ENCODE peak calls at places on chromosomes 3 and 15, in ten cellular contexts. One of them, this sample, is unnamed.

GRCh38 chr15:74543583-74543982 is 2.6 kb downstream of the ARID3B start:
- DNase-seq in mucosa of descending colon: no peak
- DNase-seq in cardiac fibroblast: no peak
- DNase-seq in HS-5: no peak
- DNase-seq in AG10803: no peak
- DNase-seq in A549: no peak
- DNase-seq in activated T-cell treated with anti-CD3 and anti-CD28 coated beads, Interleukin-2, amount 50 U/mL, for 1 hour: peak
- DNase-seq in activated CD4-positive, alpha-beta T cell treated with anti-CD3 and anti-CD28 coated beads, Interleukin-2, amount 50 U/mL, for 1 hour: peak
- DNase-seq in activated naive CD4-positive, alpha-beta T cell: no peak
- DNase-seq in Panc1: no peak
- DNase-seq in this sample: no peak

GRCh38 chr15:68022061-68022460 is 32.1 kb upstream of the PIAS1 start:
- DNase-seq in mucosa of descending colon: no peak
- DNase-seq in cardiac fibroblast: no peak
- DNase-seq in HS-5: no peak
- DNase-seq in AG10803: no peak
- DNase-seq in A549: no peak
- DNase-seq in activated T-cell treated with anti-CD3 and anti-CD28 coated beads, Interleukin-2, amount 50 U/mL, for 1 hour: no peak
- DNase-seq in activated CD4-positive, alpha-beta T cell treated with anti-CD3 and anti-CD28 coated beads, Interleukin-2, amount 50 U/mL, for 1 hour: no peak
- DNase-seq in activated naive CD4-positive, alpha-beta T cell: no peak
- DNase-seq in Panc1: no peak
- DNase-seq in this sample: no peak

GRCh38 chr3:127455541-127456450 is 134.7 kb downstream of the TPRA1 start:
- DNase-seq in mucosa of descending colon: peak
- DNase-seq in cardiac fibroblast: peak
- DNase-seq in HS-5: peak
- DNase-seq in AG10803: peak
- DNase-seq in A549: peak
- DNase-seq in activated T-cell treated with anti-CD3 and anti-CD28 coated beads, Interleukin-2, amount 50 U/mL, for 1 hour: peak
- DNase-seq in activated CD4-positive, alpha-beta T cell treated with anti-CD3 and anti-CD28 coated beads, Interleukin-2, amount 50 U/mL, for 1 hour: peak
- DNase-seq in activated naive CD4-positive, alpha-beta T cell: peak
- DNase-seq in Panc1: no peak
- DNase-seq in this sample: peak

GRCh38 chr15:25839638-25840156 is 23.4 kb downstream of the ATP10A start:
- DNase-seq in mucosa of descending colon: no peak
- DNase-seq in cardiac fibroblast: no peak
- DNase-seq in HS-5: no peak
- DNase-seq in AG10803: no peak
- DNase-seq in A549: no peak
- DNase-seq in activated T-cell treated with anti-CD3 and anti-CD28 coated beads, Interleukin-2, amount 50 U/mL, for 1 hour: no peak
- DNase-seq in activated CD4-positive, alpha-beta T cell treated with anti-CD3 and anti-CD28 coated beads, Interleukin-2, amount 50 U/mL, for 1 hour: no peak
- DNase-seq in activated naive CD4-positive, alpha-beta T cell: no peak
- DNase-seq in Panc1: no peak
- DNase-seq in this sample: no peak

GRCh38 chr3:173096994-173097785 is 43.8 kb downstream of the SPATA16 start:
- DNase-seq in mucosa of descending colon: no peak
- DNase-seq in cardiac fibroblast: peak
- DNase-seq in HS-5: peak
- DNase-seq in AG10803: no peak
- DNase-seq in A549: peak
- DNase-seq in activated T-cell treated with anti-CD3 and anti-CD28 coated beads, Interleukin-2, amount 50 U/mL, for 1 hour: no peak
- DNase-seq in activated CD4-positive, alpha-beta T cell treated with anti-CD3 and anti-CD28 coated beads, Interleukin-2, amount 50 U/mL, for 1 hour: no peak
- DNase-seq in activated naive CD4-positive, alpha-beta T cell: no peak
- DNase-seq in Panc1: no peak
- DNase-seq in this sample: no peak

GRCh38 chr15:63188247-63188936 is 1.0 kb upstream of the RAB8B start:
- DNase-seq in mucosa of descending colon: no peak
- DNase-seq in cardiac fibroblast: no peak
- DNase-seq in HS-5: no peak
- DNase-seq in AG10803: no peak
- DNase-seq in A549: no peak
- DNase-seq in activated T-cell treated with anti-CD3 and anti-CD28 coated beads, Interleukin-2, amount 50 U/mL, for 1 hour: no peak
- DNase-seq in activated CD4-positive, alpha-beta T cell treated with anti-CD3 and anti-CD28 coated beads, Interleukin-2, amount 50 U/mL, for 1 hour: no peak
- DNase-seq in activated naive CD4-positive, alpha-beta T cell: no peak
- DNase-seq in Panc1: no peak
- DNase-seq in this sample: no peak

GRCh38 chr3:69776926-69777581 is 37.8 kb downstream of the MITF start:
- DNase-seq in mucosa of descending colon: no peak
- DNase-seq in cardiac fibroblast: peak
- DNase-seq in HS-5: no peak
- DNase-seq in AG10803: no peak
- DNase-seq in A549: no peak
- DNase-seq in activated T-cell treated with anti-CD3 and anti-CD28 coated beads, Interleukin-2, amount 50 U/mL, for 1 hour: no peak
- DNase-seq in activated CD4-positive, alpha-beta T cell treated with anti-CD3 and anti-CD28 coated beads, Interleukin-2, amount 50 U/mL, for 1 hour: no peak
- DNase-seq in activated naive CD4-positive, alpha-beta T cell: no peak
- DNase-seq in Panc1: no peak
- DNase-seq in this sample: no peak

GRCh38 chr3:153897025-153897723 is 224.0 kb upstream of the ARHGEF26 start:
- DNase-seq in mucosa of descending colon: no peak
- DNase-seq in cardiac fibroblast: no peak
- DNase-seq in HS-5: no peak
- DNase-seq in AG10803: no peak
- DNase-seq in A549: no peak
- DNase-seq in activated T-cell treated with anti-CD3 and anti-CD28 coated beads, Interleukin-2, amount 50 U/mL, for 1 hour: no peak
- DNase-seq in activated CD4-positive, alpha-beta T cell treated with anti-CD3 and anti-CD28 coated beads, Interleukin-2, amount 50 U/mL, for 1 hour: no peak
- DNase-seq in activated naive CD4-positive, alpha-beta T cell: no peak
- DNase-seq in Panc1: no peak
- DNase-seq in this sample: no peak

GRCh38 chr15:40084657-40085056 is 24.0 kb downstream of the BMF start:
- DNase-seq in mucosa of descending colon: no peak
- DNase-seq in cardiac fibroblast: no peak
- DNase-seq in HS-5: no peak
- DNase-seq in AG10803: no peak
- DNase-seq in A549: no peak
- DNase-seq in activated T-cell treated with anti-CD3 and anti-CD28 coated beads, Interleukin-2, amount 50 U/mL, for 1 hour: no peak
- DNase-seq in activated CD4-positive, alpha-beta T cell treated with anti-CD3 and anti-CD28 coated beads, Interleukin-2, amount 50 U/mL, for 1 hour: no peak
- DNase-seq in activated naive CD4-positive, alpha-beta T cell: no peak
- DNase-seq in Panc1: no peak
- DNase-seq in this sample: no peak

GRCh38 chr15:55586808-55587207 is 1.3 kb downstream of the PYGO1 start:
- DNase-seq in mucosa of descending colon: no peak
- DNase-seq in cardiac fibroblast: no peak
- DNase-seq in HS-5: no peak
- DNase-seq in AG10803: no peak
- DNase-seq in A549: peak
- DNase-seq in activated T-cell treated with anti-CD3 and anti-CD28 coated beads, Interleukin-2, amount 50 U/mL, for 1 hour: no peak
- DNase-seq in activated CD4-positive, alpha-beta T cell treated with anti-CD3 and anti-CD28 coated beads, Interleukin-2, amount 50 U/mL, for 1 hour: no peak
- DNase-seq in activated naive CD4-positive, alpha-beta T cell: no peak
- DNase-seq in Panc1: no peak
- DNase-seq in this sample: no peak

GRCh38 chr15:57288926-57289650 is 87.2 kb upstream of the CGNL1 start:
- DNase-seq in mucosa of descending colon: no peak
- DNase-seq in cardiac fibroblast: no peak
- DNase-seq in HS-5: no peak
- DNase-seq in AG10803: peak
- DNase-seq in A549: no peak
- DNase-seq in activated T-cell treated with anti-CD3 and anti-CD28 coated beads, Interleukin-2, amount 50 U/mL, for 1 hour: no peak
- DNase-seq in activated CD4-positive, alpha-beta T cell treated with anti-CD3 and anti-CD28 coated beads, Interleukin-2, amount 50 U/mL, for 1 hour: no peak
- DNase-seq in activated naive CD4-positive, alpha-beta T cell: no peak
- DNase-seq in Panc1: no peak
- DNase-seq in this sample: no peak

GRCh38 chr15:47422901-47423300 is 294.4 kb upstream of the SEMA6D start:
- DNase-seq in mucosa of descending colon: no peak
- DNase-seq in cardiac fibroblast: peak
- DNase-seq in HS-5: no peak
- DNase-seq in AG10803: no peak
- DNase-seq in A549: no peak
- DNase-seq in activated T-cell treated with anti-CD3 and anti-CD28 coated beads, Interleukin-2, amount 50 U/mL, for 1 hour: no peak
- DNase-seq in activated CD4-positive, alpha-beta T cell treated with anti-CD3 and anti-CD28 coated beads, Interleukin-2, amount 50 U/mL, for 1 hour: no peak
- DNase-seq in activated naive CD4-positive, alpha-beta T cell: no peak
- DNase-seq in Panc1: no peak
- DNase-seq in this sample: no peak